ENCODE peak calls at places on chromosomes 13 and 19, in nine cellular contexts. One of them, this sample, is unnamed.

GRCh38 chr13:23888658-23889597 is at the start of gene MIPEP:
- DNase-seq in T-helper 1 cell: peak
- DNase-seq in caudate nucleus: peak
- DNase-seq in NCI-H748 treated with DMSO at 0.1 percent for 48 hours: peak
- DNase-seq in Right ventricle myocardium superior: peak
- DNase-seq in GM10248: peak
- DNase-seq in GM23248: peak
- DNase-seq in amniotic epithelial cell: peak
- DNase-seq in uterus: peak
- DNase-seq in this sample: peak

GRCh38 chr19:11151181-11151580 is 4.4 kb downstream of the SPC24 start:
- DNase-seq in T-helper 1 cell: no peak
- DNase-seq in caudate nucleus: no peak
- DNase-seq in NCI-H748 treated with DMSO at 0.1 percent for 48 hours: no peak
- DNase-seq in Right ventricle myocardium superior: peak
- DNase-seq in GM10248: no peak
- DNase-seq in GM23248: peak
- DNase-seq in amniotic epithelial cell: no peak
- DNase-seq in uterus: no peak
- DNase-seq in this sample: no peak

GRCh38 chr19:2428027-2428690 is 773 bp upstream of the TIMM13 start:
- DNase-seq in T-helper 1 cell: no peak
- DNase-seq in caudate nucleus: no peak
- DNase-seq in NCI-H748 treated with DMSO at 0.1 percent for 48 hours: no peak
- DNase-seq in Right ventricle myocardium superior: peak
- DNase-seq in GM10248: no peak
- DNase-seq in GM23248: peak
- DNase-seq in amniotic epithelial cell: no peak
- DNase-seq in uterus: no peak
- DNase-seq in this sample: no peak

GRCh38 chr13:101576452-101576851 is 124.0 kb downstream of the ITGBL1 start:
- DNase-seq in T-helper 1 cell: no peak
- DNase-seq in caudate nucleus: no peak
- DNase-seq in NCI-H748 treated with DMSO at 0.1 percent for 48 hours: no peak
- DNase-seq in Right ventricle myocardium superior: no peak
- DNase-seq in GM10248: no peak
- DNase-seq in GM23248: no peak
- DNase-seq in amniotic epithelial cell: peak
- DNase-seq in uterus: no peak
- DNase-seq in this sample: no peak

GRCh38 chr13:113732961-113733950 is 25.8 kb upstream of the TMEM255B start:
- DNase-seq in T-helper 1 cell: no peak
- DNase-seq in caudate nucleus: no peak
- DNase-seq in NCI-H748 treated with DMSO at 0.1 percent for 48 hours: no peak
- DNase-seq in Right ventricle myocardium superior: peak
- DNase-seq in GM10248: no peak
- DNase-seq in GM23248: no peak
- DNase-seq in amniotic epithelial cell: no peak
- DNase-seq in uterus: no peak
- DNase-seq in this sample: peak

GRCh38 chr19:55657004-55657747 is 2.3 kb downstream of the U2AF2 start:
- DNase-seq in T-helper 1 cell: no peak
- DNase-seq in caudate nucleus: no peak
- DNase-seq in NCI-H748 treated with DMSO at 0.1 percent for 48 hours: no peak
- DNase-seq in Right ventricle myocardium superior: no peak
- DNase-seq in GM10248: no peak
- DNase-seq in GM23248: peak
- DNase-seq in amniotic epithelial cell: no peak
- DNase-seq in uterus: no peak
- DNase-seq in this sample: no peak

GRCh38 chr13:22126433-22127021 is 455.7 kb downstream of the FGF9 start:
- DNase-seq in T-helper 1 cell: no peak
- DNase-seq in caudate nucleus: no peak
- DNase-seq in NCI-H748 treated with DMSO at 0.1 percent for 48 hours: no peak
- DNase-seq in Right ventricle myocardium superior: no peak
- DNase-seq in GM10248: peak
- DNase-seq in GM23248: no peak
- DNase-seq in amniotic epithelial cell: no peak
- DNase-seq in uterus: no peak
- DNase-seq in this sample: no peak

GRCh38 chr19:46081928-46082727 is 41.3 kb upstream of the IGFL4 start:
- DNase-seq in T-helper 1 cell: no peak
- DNase-seq in caudate nucleus: no peak
- DNase-seq in NCI-H748 treated with DMSO at 0.1 percent for 48 hours: peak
- DNase-seq in Right ventricle myocardium superior: no peak
- DNase-seq in GM10248: peak
- DNase-seq in GM23248: peak
- DNase-seq in amniotic epithelial cell: peak
- DNase-seq in uterus: peak
- DNase-seq in this sample: no peak

GRCh38 chr13:77863037-77863630 is 55.5 kb downstream of the EDNRB start:
- DNase-seq in T-helper 1 cell: no peak
- DNase-seq in caudate nucleus: no peak
- DNase-seq in NCI-H748 treated with DMSO at 0.1 percent for 48 hours: no peak
- DNase-seq in Right ventricle myocardium superior: no peak
- DNase-seq in GM10248: no peak
- DNase-seq in GM23248: no peak
- DNase-seq in amniotic epithelial cell: no peak
- DNase-seq in uterus: no peak
- DNase-seq in this sample: no peak

GRCh38 chr13:76798037-76798436 is 88.2 kb downstream of the KCTD12 start:
- DNase-seq in T-helper 1 cell: no peak
- DNase-seq in caudate nucleus: no peak
- DNase-seq in NCI-H748 treated with DMSO at 0.1 percent for 48 hours: peak
- DNase-seq in Right ventricle myocardium superior: peak
- DNase-seq in GM10248: no peak
- DNase-seq in GM23248: peak
- DNase-seq in amniotic epithelial cell: no peak
- DNase-seq in uterus: no peak
- DNase-seq in this sample: no peak

GRCh38 chr13:76944457-76944856 is 3.9 kb upstream of the ACOD1 start:
- DNase-seq in T-helper 1 cell: no peak
- DNase-seq in caudate nucleus: no peak
- DNase-seq in NCI-H748 treated with DMSO at 0.1 percent for 48 hours: no peak
- DNase-seq in Right ventricle myocardium superior: no peak
- DNase-seq in GM10248: no peak
- DNase-seq in GM23248: peak
- DNase-seq in amniotic epithelial cell: peak
- DNase-seq in uterus: no peak
- DNase-seq in this sample: no peak

GRCh38 chr13:41610426-41610825 is 153.1 kb downstream of the RGCC start:
- DNase-seq in T-helper 1 cell: no peak
- DNase-seq in caudate nucleus: no peak
- DNase-seq in NCI-H748 treated with DMSO at 0.1 percent for 48 hours: peak
- DNase-seq in Right ventricle myocardium superior: peak
- DNase-seq in GM10248: no peak
- DNase-seq in GM23248: peak
- DNase-seq in amniotic epithelial cell: peak
- DNase-seq in uterus: no peak
- DNase-seq in this sample: no peak

GRCh38 chr13:110394371-110394841 is 87.3 kb downstream of the COL4A2 start:
- DNase-seq in T-helper 1 cell: no peak
- DNase-seq in caudate nucleus: no peak
- DNase-seq in NCI-H748 treated with DMSO at 0.1 percent for 48 hours: no peak
- DNase-seq in Right ventricle myocardium superior: no peak
- DNase-seq in GM10248: no peak
- DNase-seq in GM23248: no peak
- DNase-seq in amniotic epithelial cell: peak
- DNase-seq in uterus: no peak
- DNase-seq in this sample: no peak

GRCh38 chr19:19459707-19460251 is 54.3 kb downstream of the GATAD2A start:
- DNase-seq in T-helper 1 cell: peak
- DNase-seq in caudate nucleus: no peak
- DNase-seq in NCI-H748 treated with DMSO at 0.1 percent for 48 hours: no peak
- DNase-seq in Right ventricle myocardium superior: peak
- DNase-seq in GM10248: peak
- DNase-seq in GM23248: peak
- DNase-seq in amniotic epithelial cell: peak
- DNase-seq in uterus: no peak
- DNase-seq in this sample: peak

GRCh38 chr19:14023404-14024235 is 4.3 kb upstream of the RLN3 start:
- DNase-seq in T-helper 1 cell: no peak
- DNase-seq in caudate nucleus: no peak
- DNase-seq in NCI-H748 treated with DMSO at 0.1 percent for 48 hours: no peak
- DNase-seq in Right ventricle myocardium superior: peak
- DNase-seq in GM10248: no peak
- DNase-seq in GM23248: peak
- DNase-seq in amniotic epithelial cell: peak
- DNase-seq in uterus: peak
- DNase-seq in this sample: peak

GRCh38 chr13:96475103-96475502 is 385.2 kb downstream of the HS6ST3 start:
- DNase-seq in T-helper 1 cell: no peak
- DNase-seq in caudate nucleus: no peak
- DNase-seq in NCI-H748 treated with DMSO at 0.1 percent for 48 hours: no peak
- DNase-seq in Right ventricle myocardium superior: no peak
- DNase-seq in GM10248: no peak
- DNase-seq in GM23248: no peak
- DNase-seq in amniotic epithelial cell: no peak
- DNase-seq in uterus: no peak
- DNase-seq in this sample: no peak

GRCh38 chr19:6743714-6744380 is 4.4 kb downstream of the TRIP10 start:
- DNase-seq in T-helper 1 cell: no peak
- DNase-seq in caudate nucleus: no peak
- DNase-seq in NCI-H748 treated with DMSO at 0.1 percent for 48 hours: no peak
- DNase-seq in Right ventricle myocardium superior: no peak
- DNase-seq in GM10248: no peak
- DNase-seq in GM23248: no peak
- DNase-seq in amniotic epithelial cell: no peak
- DNase-seq in uterus: no peak
- DNase-seq in this sample: no peak

GRCh38 chr13:46516624-46517318 is 36.2 kb upstream of the LRCH1 start:
- DNase-seq in T-helper 1 cell: no peak
- DNase-seq in caudate nucleus: no peak
- DNase-seq in NCI-H748 treated with DMSO at 0.1 percent for 48 hours: no peak
- DNase-seq in Right ventricle myocardium superior: no peak
- DNase-seq in GM10248: no peak
- DNase-seq in GM23248: no peak
- DNase-seq in amniotic epithelial cell: no peak
- DNase-seq in uterus: no peak
- DNase-seq in this sample: no peak